ENCODE peak calls at places on chromosomes 5 and 9, in five cellular contexts. One of them, this sample, is unnamed.

GRCh38 chr9:86075132-86075807 is 24.1 kb downstream of the GOLM1 start:
- DNase-seq in substantia nigra: no peak
- DNase-seq in thoracic aorta: no peak
- DNase-seq in type B pancreatic cell: no peak
- DNase-seq in A549: no peak
- DNase-seq in this sample: no peak

GRCh38 chr9:135240222-135240621 is 152.8 kb downstream of the OLFM1 start:
- DNase-seq in substantia nigra: no peak
- DNase-seq in type B pancreatic cell: no peak
- DNase-seq in thoracic aorta: no peak
- DNase-seq in A549: no peak
- DNase-seq in this sample: no peak

GRCh38 chr9:126348911-126349550 is 22.4 kb downstream of the MVB12B start:
- DNase-seq in substantia nigra: no peak
- DNase-seq in A549: no peak
- DNase-seq in thoracic aorta: no peak
- DNase-seq in type B pancreatic cell: no peak
- DNase-seq in this sample: no peak

GRCh38 chr9:77708416-77708815 is 60.3 kb upstream of the GNA14 start:
- DNase-seq in substantia nigra: no peak
- DNase-seq in A549: no peak
- DNase-seq in thoracic aorta: no peak
- DNase-seq in type B pancreatic cell: no peak
- DNase-seq in this sample: no peak

GRCh38 chr9:78574354-78575036 is 277.6 kb downstream of the PSAT1 start:
- DNase-seq in type B pancreatic cell: no peak
- DNase-seq in A549: no peak
- DNase-seq in substantia nigra: no peak
- DNase-seq in thoracic aorta: no peak
- DNase-seq in this sample: no peak

GRCh38 chr9:72526901-72527800 is 5.7 kb downstream of the TMC1 start:
- DNase-seq in A549: peak; percentile 88
- DNase-seq in substantia nigra: peak; percentile 55
- DNase-seq in type B pancreatic cell: no peak
- DNase-seq in thoracic aorta: no peak
- DNase-seq in this sample: peak; percentile 7

GRCh38 chr9:75104607-75105006 is 16.3 kb downstream of the OSTF1 start:
- DNase-seq in type B pancreatic cell: no peak
- DNase-seq in substantia nigra: no peak
- DNase-seq in thoracic aorta: no peak
- DNase-seq in A549: no peak
- DNase-seq in this sample: no peak

GRCh38 chr5:15995206-15996052 is 184.2 kb downstream of the MARCHF11 start:
- DNase-seq in A549: peak; percentile 16
- DNase-seq in substantia nigra: no peak
- DNase-seq in type B pancreatic cell: no peak
- DNase-seq in thoracic aorta: no peak
- DNase-seq in this sample: no peak

GRCh38 chr9:20319641-20320337 is 302.5 kb downstream of the MLLT3 start:
- DNase-seq in substantia nigra: no peak
- DNase-seq in A549: peak; percentile 31
- DNase-seq in type B pancreatic cell: no peak
- DNase-seq in thoracic aorta: no peak
- DNase-seq in this sample: no peak

GRCh38 chr9:72351538-72352453 is 13.2 kb downstream of the ZFAND5 start:
- DNase-seq in type B pancreatic cell: no peak
- DNase-seq in A549: peak; percentile 83
- DNase-seq in substantia nigra: no peak
- DNase-seq in thoracic aorta: no peak
- DNase-seq in this sample: no peak

GRCh38 chr9:69945671-69946141 is 97.9 kb upstream of the MAMDC2 start:
- DNase-seq in A549: peak; percentile 10
- DNase-seq in type B pancreatic cell: no peak
- DNase-seq in thoracic aorta: peak; percentile 2
- DNase-seq in substantia nigra: peak; percentile 10
- DNase-seq in this sample: no peak

GRCh38 chr5:24693609-24694008 is 48.8 kb upstream of the CDH10 start:
- DNase-seq in A549: no peak
- DNase-seq in substantia nigra: no peak
- DNase-seq in thoracic aorta: no peak
- DNase-seq in type B pancreatic cell: no peak
- DNase-seq in this sample: no peak

GRCh38 chr5:97628011-97628410 is 445.0 kb upstream of the RIOK2 start:
- DNase-seq in A549: no peak
- DNase-seq in substantia nigra: no peak
- DNase-seq in thoracic aorta: no peak
- DNase-seq in type B pancreatic cell: no peak
- DNase-seq in this sample: no peak

GRCh38 chr9:119836036-119836435 is 466.8 kb upstream of the BRINP1 start:
- DNase-seq in A549: no peak
- DNase-seq in type B pancreatic cell: no peak
- DNase-seq in substantia nigra: no peak
- DNase-seq in thoracic aorta: no peak
- DNase-seq in this sample: no peak

GRCh38 chr5:56900858-56901578 is 8.4 kb upstream of the SETD9 start:
- DNase-seq in thoracic aorta: no peak
- DNase-seq in A549: peak; percentile 47
- DNase-seq in type B pancreatic cell: no peak
- DNase-seq in substantia nigra: no peak
- DNase-seq in this sample: no peak

GRCh38 chr9:137240321-137240840 is 706 bp upstream of the TUBB4B start:
- DNase-seq in type B pancreatic cell: no peak
- DNase-seq in substantia nigra: peak; percentile 81
- DNase-seq in A549: peak; percentile 80
- DNase-seq in thoracic aorta: no peak
- DNase-seq in this sample: no peak

GRCh38 chr9:8802242-8802641 is 1002.7 kb upstream of the DMAC1 start:
- DNase-seq in substantia nigra: no peak
- DNase-seq in type B pancreatic cell: no peak
- DNase-seq in A549: no peak
- DNase-seq in thoracic aorta: no peak
- DNase-seq in this sample: no peak

GRCh38 chr5:131171276-131171815 is 602 bp downstream of the LYRM7 start:
- DNase-seq in A549: no peak
- DNase-seq in thoracic aorta: no peak
- DNase-seq in type B pancreatic cell: no peak
- DNase-seq in substantia nigra: no peak
- DNase-seq in this sample: no peak

This sample was measured in GOT3.